ENCODE peak calls at places on chromosomes 12 and 14, in ten cellular contexts. N is left lung; G is thoracic aorta; P is left ventricle myocardium inferior; D is adipocyte; A is esophagus squamous epithelium; Z is CD8-positive, alpha-beta memory T cell; C is A673; L is prostate gland; M is ascending aorta. V is an unnamed sample. For H3K36me3, the result is how much of the 10 kb centered on the place peaks cover.

GRCh38 chr14:69693145-69693544 is 73.8 kb upstream of the SRSF5 start:
- DNase-seq in M (no peak), C (no peak), P (peak), D (no peak), Z (no peak), N (no peak), G (no peak), L (no peak), A (no peak), V (no peak)

GRCh38 chr14:104189629-104190335 is 51.4 kb downstream of the KIF26A start:
- DNase-seq in P (no peak), G (no peak), L (no peak), Z (no peak), A (no peak), M (no peak), C (no peak), D (no peak), N (no peak), V (no peak)

GRCh38 chr14:85531594-85532391 is 1.8 kb downstream of the FLRT2 start:
- DNase-seq in A (no peak), Z (no peak), M (no peak), L (peak), G (no peak), C (peak), D (peak), P (peak), N (peak), V (peak)

GRCh38 chr12:94208433-94208921 is 60.1 kb downstream of the PLXNC1 start:
- DNase-seq in P (no peak), N (no peak), D (no peak), Z (peak), L (no peak), M (no peak), C (no peak), G (no peak), A (no peak), V (no peak)

GRCh38 chr12:124548854-124549378 is 18.5 kb downstream of the NCOR2 start:
- DNase-seq in D (peak), N (peak), G (no peak), L (peak), C (peak), Z (no peak), P (no peak), M (no peak), A (no peak), V (peak)

GRCh38 chr14:70203686-70204085 is 14.9 kb upstream of the SLC8A3 start:
- DNase-seq in L (no peak), P (no peak), C (no peak), G (no peak), N (no peak), D (no peak), M (no peak), Z (no peak), A (no peak), V (no peak)

GRCh38 chr14:24054324-24054641 is 2.5 kb downstream of the CARMIL3 start:
- DNase-seq in P (no peak), M (no peak), D (no peak), G (no peak), L (no peak), A (no peak), N (no peak), Z (no peak), C (no peak), V (no peak)

GRCh38 chr14:38721822-38722431 is 381.1 kb downstream of the SEC23A start:
- DNase-seq in D (peak), P (peak), L (peak), N (peak), G (no peak), A (no peak), C (peak), M (no peak), Z (no peak), V (peak)

GRCh38 chr12:52178443-52178842 is 13.4 kb downstream of the KRT80 start:
- DNase-seq in N (no peak), Z (no peak), A (no peak), P (no peak), G (no peak), M (no peak), D (no peak), L (no peak), C (no peak), V (no peak)

GRCh38 chr12:104618691-104619090 is 161.9 kb downstream of the CHST11 start:
- DNase-seq in D (no peak), N (no peak), G (no peak), M (no peak), A (no peak), C (no peak), P (no peak), Z (no peak), L (no peak), V (no peak)

GRCh38 chr14:46580941-46581671 is 70.5 kb downstream of the RPL10L start:
- DNase-seq in M (no peak), N (no peak), P (no peak), L (no peak), C (peak), D (peak), A (no peak), G (no peak), Z (no peak), V (no peak)

GRCh38 chr14:71130491-71131179 is 223.4 kb downstream of the PCNX1 start:
- DNase-seq in Z (no peak), C (peak), A (no peak), D (no peak), G (no peak), P (no peak), L (no peak), M (no peak), N (no peak), V (peak)

GRCh38 chr12:28253175-28253641 is 63.0 kb downstream of the CCDC91 start:
- DNase-seq in N (no peak), D (peak), G (no peak), A (no peak), Z (no peak), P (no peak), M (no peak), C (no peak), L (no peak), V (no peak)

GRCh38 chr14:52789118-52789517 is 2.3 kb downstream of the GNPNAT1 start:
- DNase-seq in D (no peak), G (no peak), Z (no peak), L (no peak), C (no peak), N (no peak), M (no peak), A (no peak), P (no peak), V (no peak)

GRCh38 chr12:108592033-108592909 is 5.6 kb downstream of the TMEM119 start:
- DNase-seq in D (no peak), P (no peak), A (no peak), G (no peak), N (no peak), C (no peak), Z (no peak), L (no peak), M (no peak), V (no peak)

GRCh38 chr14:75794615-75795038 is 133.6 kb downstream of the TTLL5 start:
- DNase-seq in N (no peak), P (no peak), C (no peak), A (no peak), D (peak), Z (no peak), L (no peak), M (no peak), G (no peak), V (peak)

GRCh38 chr14:32012062-32012461 is 65.0 kb upstream of the ARHGAP5 start:
- DNase-seq in N (no peak), C (no peak), L (no peak), M (no peak), P (no peak), Z (no peak), A (no peak), D (no peak), G (no peak), V (no peak)

GRCh38 chr14:63039800-63040380 is 5.4 kb downstream of the KCNH5 start:
- DNase-seq in G (no peak), C (peak), N (no peak), A (no peak), D (peak), P (no peak), Z (no peak), M (no peak), L (no peak), V (peak)

GRCh38 chr14:95146079-95146771 is 11.1 kb downstream of the DICER1 start:
- DNase-seq in D (no peak), C (no peak), A (no peak), Z (no peak), P (no peak), N (no peak), L (peak), M (no peak), G (no peak), V (no peak)

GRCh38 chr12:46354799-46355194 is 17.8 kb downstream of the SLC38A2 start:
- DNase-seq in L (no peak), D (no peak), M (no peak), Z (no peak), G (no peak), A (no peak), C (no peak), P (no peak), N (no peak), V (no peak)

GRCh38 chr12:98423963-98424362 is 91.4 kb upstream of the TMPO start:
- DNase-seq in L (no peak), N (no peak), D (no peak), A (no peak), P (no peak), Z (no peak), M (no peak), G (no peak), C (no peak), V (no peak)

GRCh38 chr12:19964549-19964948 is 403.8 kb upstream of the PDE3A start:
- DNase-seq in G (no peak), N (no peak), L (no peak), Z (no peak), C (no peak), D (no peak), P (no peak), M (no peak), A (no peak), V (peak)

GRCh38 chr12:92191061-92191460 is 45.4 kb upstream of the BTG1 start:
- DNase-seq in G (no peak), N (no peak), Z (no peak), C (peak), D (peak), L (no peak), M (no peak), P (no peak), A (no peak), V (no peak)

GRCh38 chr12:31832740-31833540 is 104.1 kb upstream of the AMN1 start:
- DNase-seq in L (no peak), A (no peak), D (no peak), G (no peak), N (no peak), P (no peak), C (no peak), M (no peak), Z (peak), V (no peak)

GRCh38 chr12:12999276-12999958 is 648 bp downstream of the HEBP1 start:
- DNase-seq in N (no peak), L (no peak), P (no peak), C (no peak), Z (no peak), G (no peak), A (no peak), D (peak), M (no peak), V (peak)

GRCh38 chr12:124369055-124369900 is 74.4 kb downstream of the RFLNA start:
- DNase-seq in D (peak), P (peak), C (no peak), A (no peak), N (peak), L (peak), Z (no peak), M (peak), G (peak), V (peak)

GRCh38 chr12:97595423-97595822 is 132.8 kb downstream of the RMST start:
- DNase-seq in D (no peak), N (no peak), P (no peak), G (no peak), A (no peak), C (no peak), Z (no peak), M (no peak), L (no peak), V (no peak)

GRCh38 chr14:89283327-89284060 is 133.5 kb downstream of the FOXN3 start:
- DNase-seq in M (no peak), C (no peak), A (no peak), Z (no peak), P (no peak), D (no peak), L (no peak), N (no peak), G (no peak), V (no peak)

GRCh38 chr12:113247123-113248045 is 26.1 kb downstream of the TPCN1 start:
- DNase-seq in A (no peak), M (no peak), D (no peak), N (no peak), C (peak), Z (no peak), L (no peak), P (no peak), G (no peak), V (peak)
- H3K4me3 ChIP-seq in A (no peak), M (no peak), D (no peak), N (no peak), C (no peak), Z (no peak), L (no peak), P (no peak), G (no peak), V (no peak)

GRCh38 chr14:35306114-35306513 is 13.9 kb downstream of the PSMA6 start:
- DNase-seq in P (no peak), L (no peak), M (no peak), A (no peak), C (no peak), N (no peak), Z (no peak), G (no peak), D (no peak), V (no peak)
- H3K36me3 ChIP-seq in P (under half), L (under half), M (under half), A (under half), C (under half), N (half or more), Z (under half), G (under half), D (under half), V (under half)

GRCh38 chr14:93263416-93263815 is 56.4 kb downstream of the UBR7 start:
- DNase-seq in P (no peak), Z (no peak), N (no peak), C (no peak), D (peak), A (no peak), M (no peak), G (no peak), L (no peak), V (peak)

GRCh38 chr14:93267149-93267711 is 60.2 kb downstream of the UBR7 start:
- DNase-seq in Z (no peak), G (no peak), C (no peak), D (no peak), P (no peak), M (no peak), N (no peak), L (no peak), A (no peak), V (no peak)

GRCh38 chr14:93268406-93268805 is 61.4 kb downstream of the UBR7 start:
- DNase-seq in M (no peak), N (no peak), G (no peak), C (no peak), Z (no peak), D (no peak), P (no peak), A (no peak), L (no peak), V (no peak)

GRCh38 chr14:93266127-93266526 is 59.1 kb downstream of the UBR7 start:
- DNase-seq in G (no peak), Z (no peak), L (no peak), P (no peak), C (no peak), D (no peak), A (no peak), M (no peak), N (no peak), V (no peak)

GRCh38 chr14:93262446-93262845 is 55.4 kb downstream of the UBR7 start:
- DNase-seq in G (no peak), L (peak), C (no peak), M (no peak), A (no peak), Z (no peak), P (no peak), D (no peak), N (no peak), V (no peak)
- H3K4me3 ChIP-seq in G (no peak), L (no peak), C (no peak), M (no peak), A (no peak), Z (no peak), P (no peak), D (no peak), N (no peak), V (no peak)

DNA sequence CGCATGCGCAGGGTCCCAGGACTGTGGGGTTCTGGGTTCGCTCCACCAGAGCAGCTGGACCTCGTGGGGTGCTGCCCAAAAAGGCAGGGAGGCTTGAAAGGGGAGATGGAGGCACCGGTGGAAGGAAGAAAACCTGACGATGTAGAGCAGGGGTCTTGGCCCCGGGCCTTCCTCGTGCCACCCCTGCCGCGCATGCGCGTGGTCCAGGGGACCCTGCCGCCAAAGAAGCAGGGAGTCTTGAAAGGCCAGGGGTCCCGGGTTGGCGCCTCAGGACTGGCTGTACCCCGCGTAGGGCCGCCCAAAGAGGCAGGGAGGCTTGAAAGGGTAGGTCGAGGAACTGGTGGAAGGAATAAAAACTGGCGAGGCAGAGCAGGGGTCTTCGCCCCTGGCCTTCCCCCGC is 321.0 kb downstream of the ALG10 start:
- DNase-seq in M (no peak), Z (no peak), N (no peak), L (no peak), A (no peak), P (no peak), G (no peak), D (no peak), C (no peak), V (no peak)
- H3K36me3 ChIP-seq in M (under half), Z (under half), N (under half), L (under half), A (under half), P (under half), G (under half), D (under half), C (under half), V (under half)

GRCh38 chr12:78269620-78270019 is 438.9 kb downstream of the NAV3 start:
- DNase-seq in C (no peak), Z (no peak), M (no peak), A (no peak), P (no peak), N (no peak), G (no peak), L (no peak), D (peak), V (no peak)

GRCh38 chr12:78275886-78276285 is 445.2 kb downstream of the NAV3 start:
- DNase-seq in C (no peak), G (no peak), A (no peak), P (no peak), L (no peak), M (no peak), Z (no peak), N (no peak), D (no peak), V (no peak)

DNA sequence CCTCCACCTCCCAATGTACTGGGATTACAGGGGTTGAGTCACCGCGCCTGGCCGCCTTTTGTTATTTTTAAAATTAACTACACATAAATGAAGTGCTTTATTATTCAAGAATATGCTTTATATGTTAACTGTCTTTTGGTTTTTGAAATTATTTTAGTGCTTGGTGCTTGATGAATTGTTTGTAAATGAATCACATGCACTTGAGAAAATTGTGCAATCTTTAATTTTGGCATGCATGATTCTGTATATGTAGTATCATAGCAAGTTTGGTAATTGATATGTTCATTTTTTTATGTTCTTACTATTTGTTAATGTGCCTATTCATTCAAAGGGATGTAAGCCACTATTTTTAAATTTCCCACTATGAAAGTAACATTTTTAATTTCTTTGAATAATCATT is 440.9 kb downstream of the NAV3 start:
- DNase-seq in Z (no peak), M (no peak), P (no peak), L (no peak), G (no peak), A (no peak), C (no peak), D (peak), N (no peak), V (peak)
- H3K4me3 ChIP-seq in Z (no peak), M (no peak), P (no peak), L (no peak), G (no peak), A (no peak), C (no peak), D (no peak), N (no peak), V (no peak)

GRCh38 chr14:91175802-91176201 is 61.9 kb downstream of the DGLUCY start:
- DNase-seq in M (no peak), N (no peak), D (no peak), L (no peak), Z (no peak), P (no peak), G (no peak), C (no peak), A (no peak), V (no peak)
- H3K36me3 ChIP-seq in M (under half), N (half or more), D (under half), L (under half), Z (under half), P (half or more), G (under half), C (under half), A (under half), V (under half)

GRCh38 chr12:106957617-106958016 is 1.9 kb downstream of the TMEM263 start:
- DNase-seq in L (no peak), N (no peak), A (no peak), P (no peak), C (peak), Z (no peak), G (no peak), M (no peak), D (peak), V (no peak)
- H3K4me3 ChIP-seq in L (peak), N (peak), A (peak), P (peak), C (peak), Z (peak), G (peak), M (peak), D (peak), V (peak)

GRCh38 chr12:54249489-54249888 is 30.4 kb downstream of the CBX5 start:
- DNase-seq in L (no peak), Z (no peak), C (no peak), N (no peak), G (no peak), M (no peak), A (no peak), D (no peak), P (no peak), V (no peak)

GRCh38 chr12:54251667-54252284 is 28.1 kb downstream of the CBX5 start:
- DNase-seq in L (no peak), P (no peak), C (peak), D (peak), G (no peak), M (no peak), N (no peak), A (no peak), Z (peak), V (no peak)

GRCh38 chr12:54258286-54258685 is 21.6 kb downstream of the CBX5 start:
- DNase-seq in D (no peak), Z (no peak), G (no peak), A (no peak), C (peak), N (no peak), M (no peak), L (no peak), P (no peak), V (no peak)

GRCh38 chr12:54257332-54257731 is 22.6 kb downstream of the CBX5 start:
- DNase-seq in M (no peak), L (no peak), C (no peak), D (no peak), G (no peak), N (no peak), Z (no peak), P (no peak), A (no peak), V (no peak)

DNA sequence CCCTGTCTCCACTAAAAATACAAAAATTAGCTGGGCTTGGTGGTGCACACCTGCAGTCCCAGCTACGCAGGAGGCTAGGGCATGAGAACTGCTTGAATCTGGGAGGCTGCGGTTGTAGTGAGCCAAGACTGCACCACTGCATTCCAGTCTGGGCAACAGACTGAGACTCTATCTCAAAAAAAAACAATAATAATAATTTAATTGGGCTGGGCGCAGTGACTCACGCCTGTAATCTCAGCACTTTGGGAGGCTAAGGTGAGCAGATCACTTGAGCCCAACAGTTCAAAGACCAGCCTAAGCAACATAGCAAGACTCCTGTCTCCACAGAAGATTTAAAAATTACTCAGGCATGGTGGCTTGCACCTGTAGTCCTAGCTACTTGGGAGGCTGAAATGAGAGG is 26.7 kb downstream of the CBX5 start:
- DNase-seq in L (no peak), A (no peak), Z (no peak), G (no peak), N (no peak), P (no peak), M (no peak), C (no peak), D (no peak), V (no peak)
- H3K36me3 ChIP-seq in L (under half), A (under half), Z (under half), G (under half), N (half or more), P (half or more), M (under half), C (half or more), D (under half), V (half or more)